ENCODE peak calls at places on chromosomes 3 and 15, in five cellular contexts. K is right lobe of liver, M is A549, A is K562, L is stomach. P is an unnamed sample.
A peak's percentile ranks its signal among the peaks of the same experiment; 100 is the strongest.

GRCh38 chr3:183485585-183485984 is 57.2 kb upstream of the MCF2L2 start:
- DNase-seq in M (no peak), L (no peak), A (no peak), K (no peak), P (no peak)

GRCh38 chr15:28111552-28111951 is 12.4 kb upstream of the OCA2 start:
- DNase-seq in L (no peak), K (peak; percentile 14), A (no peak), M (no peak), P (no peak)

GRCh38 chr15:37765809-37766208 is 168.6 kb upstream of the TMCO5A start:
- DNase-seq in K (no peak), L (no peak), M (no peak), A (no peak), P (no peak)

GRCh38 chr3:86554346-86554745 is 436.6 kb downstream of the VGLL3 start:
- DNase-seq in A (no peak), M (no peak), K (no peak), L (no peak), P (no peak)

GRCh38 chr3:194310516-194310915 is 40.6 kb downstream of the CPN2 start:
- DNase-seq in A (no peak), K (no peak), M (no peak), L (no peak), P (no peak)

GRCh38 chr15:43794269-43795037 is 2.3 kb downstream of the SERF2 start:
- DNase-seq in L (no peak), A (no peak), M (no peak), K (no peak), P (no peak)

GRCh38 chr3:137669519-137670060 is 94.5 kb upstream of the SOX14 start:
- DNase-seq in L (no peak), A (no peak), K (no peak), M (no peak), P (no peak)

GRCh38 chr3:69963643-69964042 is 35.9 kb upstream of the SAMMSON start:
- DNase-seq in M (no peak), A (no peak), L (no peak), K (no peak), P (no peak)

GRCh38 chr3:183489455-183490210 is 61.2 kb upstream of the MCF2L2 start:
- DNase-seq in K (no peak), M (no peak), A (no peak), L (no peak), P (no peak)

GRCh38 chr3:195811756-195812155 is at the start of gene MUC4:
- DNase-seq in A (peak; percentile 78), M (no peak), K (no peak), L (no peak), P (no peak)

GRCh38 chr3:182783106-182783505 is 10.2 kb upstream of the ATP11B start:
- DNase-seq in M (no peak), A (no peak), K (no peak), L (no peak), P (no peak)

GRCh38 chr3:50299638-50299928 is 378 bp upstream of the HYAL3 start:
- DNase-seq in L (no peak), A (no peak), M (no peak), K (no peak), P (no peak)

GRCh38 chr3:44058022-44058867 is 183.4 kb upstream of the TOPAZ1 start:
- DNase-seq in L (no peak), M (no peak), A (no peak), K (no peak), P (no peak)

GRCh38 chr15:95277266-95277665 is 1045.9 kb downstream of the MCTP2 start:
- DNase-seq in L (no peak), M (no peak), K (no peak), A (no peak), P (no peak)

DNA sequence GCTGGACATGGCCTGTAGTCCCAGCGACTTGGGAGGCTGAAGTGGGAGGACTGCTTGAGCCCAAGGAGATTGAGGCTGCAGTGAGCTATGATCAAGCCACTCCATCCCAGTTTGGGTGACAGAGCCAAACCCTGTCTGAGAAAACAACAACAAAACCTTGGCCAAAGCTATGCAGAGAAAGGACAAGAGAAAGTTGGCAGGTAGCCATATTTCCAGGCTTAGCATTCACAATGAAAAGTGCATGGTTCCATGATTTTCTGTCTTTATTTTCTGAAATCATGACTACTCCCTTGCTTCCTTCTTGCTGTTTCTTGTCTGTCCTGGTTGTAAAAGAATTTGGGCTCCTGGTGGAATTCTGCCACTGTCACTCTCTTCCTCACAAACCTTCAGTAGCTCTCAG is 284.6 kb upstream of the C2CD4B start:
- DNase-seq in K (no peak), L (no peak), M (no peak), A (no peak), P (no peak)
- H3K4me1 ChIP-seq in K (no peaks in the 10 kb centered on the region), L (peaks cover 10% of the 10 kb centered on the region), M (no peaks in the 10 kb centered on the region), A (no peaks in the 10 kb centered on the region), P (peaks cover 49% of the 10 kb centered on the region)

GRCh38 chr3:4478226-4478625 is 11.2 kb upstream of the SUMF1 start:
- DNase-seq in K (no peak), L (no peak), A (no peak), M (no peak), P (no peak)
- TF ChIP-seq POLR2A in K (no peak), L (no peak), A (no peak), M (no peak), P (no peak)

GRCh38 chr3:98887684-98888083 is 13.8 kb downstream of the DCBLD2 start:
- DNase-seq in L (no peak), A (no peak), M (no peak), K (no peak), P (no peak)

GRCh38 chr3:98893740-98894139 is 7.8 kb downstream of the DCBLD2 start:
- DNase-seq in M (no peak), A (no peak), K (no peak), L (no peak), P (no peak)

GRCh38 chr3:98892263-98892662 is 9.2 kb downstream of the DCBLD2 start:
- DNase-seq in L (no peak), A (no peak), K (no peak), M (no peak), P (no peak)

GRCh38 chr3:98890181-98890882 is 11.2 kb downstream of the DCBLD2 start:
- DNase-seq in L (no peak), M (no peak), K (no peak), A (no peak), P (no peak)

GRCh38 chr3:98890960-98891910 is 10.3 kb downstream of the DCBLD2 start:
- DNase-seq in M (no peak), L (no peak), K (no peak), A (no peak), P (no peak)
- H3K4me1 ChIP-seq in M (peaks cover 100% of the 10 kb centered on the region), L (no peaks in the 10 kb centered on the region), K (no peaks in the 10 kb centered on the region), A (peaks cover 17% of the 10 kb centered on the region), P (peaks cover 8% of the 10 kb centered on the region)

DNA sequence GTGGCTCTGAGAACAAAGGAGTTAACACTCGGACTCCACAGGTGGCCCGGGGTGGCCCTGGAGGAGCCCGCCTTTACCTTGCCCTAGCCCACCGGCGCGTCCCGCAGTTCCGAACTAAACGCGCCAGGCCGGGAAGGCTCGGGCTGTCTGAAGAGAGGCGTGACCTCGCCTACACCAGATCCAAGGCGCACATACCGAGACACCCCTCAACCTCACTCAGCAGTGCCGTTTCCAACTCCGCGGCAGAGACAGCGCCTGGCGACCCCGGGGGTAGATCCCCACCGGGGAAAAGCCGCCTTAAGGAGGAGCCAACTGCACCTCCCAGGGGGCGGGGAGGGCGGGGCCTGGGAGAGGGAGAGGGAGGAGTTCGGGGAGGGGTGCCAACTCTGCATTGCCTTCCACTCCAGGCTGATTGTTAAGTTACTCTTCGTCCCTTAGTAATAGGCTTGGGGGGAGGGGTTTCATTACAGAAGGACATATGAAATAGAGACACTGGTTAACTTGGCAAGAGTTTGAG is at the start of gene DLG1:
- DNase-seq in A (peak; percentile 92), K (peak; percentile 94), M (peak; percentile 86), L (peak; percentile 95), P (peak; percentile 83)
- TF ChIP-seq POLR2A in A (peak; percentile 92), K (peak; percentile 27), M (peak; percentile 73), L (peak; percentile 63), P (peak; percentile 56)

GRCh38 chr3:134480546-134480945 is 5.2 kb downstream of the ANAPC13 start:
- DNase-seq in L (no peak), K (no peak), M (no peak), A (no peak), P (no peak)
- H3K4me1 ChIP-seq in L (peaks cover 21% of the 10 kb centered on the region), K (no peaks in the 10 kb centered on the region), M (peaks cover 28% of the 10 kb centered on the region), A (peaks cover 8% of the 10 kb centered on the region), P (peaks cover 37% of the 10 kb centered on the region)

P was measured in gastrocnemius medialis.